ENCODE peak calls at places on chromosomes 13 and 19, in seven cellular contexts. V is HEK293T; X is BE2C; G is GM03348; T is stimulated activated CD4-positive, alpha-beta T cell treated with anti-CD3 and anti-CD28 coated beads, Interleukin-2, amount 100 ng/mL, for 48 hours; L is CD8-positive, alpha-beta memory T cell; H is Right ventricle myocardium superior. A is an unnamed sample.

GRCh38 chr19:11578342-11579142 is 1.1 kb upstream of the ACP5 start:
- DNase-seq in V (no peak), T (no peak), X (no peak), L (peak; percentile 56), H (peak; percentile 57), G (no peak), A (peak; percentile 43)

GRCh38 chr19:3692141-3693029 is 7.9 kb downstream of the PIP5K1C start:
- DNase-seq in L (peak; percentile 73), V (no peak), T (peak; percentile 50), X (no peak), G (peak; percentile 54), H (no peak), A (peak; percentile 82)

GRCh38 chr19:48396010-48396870 is 2.8 kb downstream of the GRIN2D start:
- DNase-seq in H (no peak), T (no peak), L (no peak), G (no peak), X (no peak), V (no peak), A (no peak)

GRCh38 chr19:3803986-3804385 is 17.8 kb upstream of the MATK start:
- DNase-seq in H (no peak), X (no peak), L (no peak), T (no peak), G (no peak), V (no peak), A (no peak)

GRCh38 chr19:40283414-40284250 is 1.5 kb downstream of the AKT2 start:
- DNase-seq in T (no peak), X (no peak), V (no peak), H (no peak), G (no peak), L (no peak), A (peak; percentile 9)

GRCh38 chr13:32902898-32903297 is 113.3 kb upstream of the KL start:
- DNase-seq in V (no peak), X (peak; percentile 47), T (no peak), L (no peak), G (peak; percentile 67), H (peak; percentile 92), A (no peak)

GRCh38 chr19:29623726-29624488 is 17.8 kb downstream of the POP4 start:
- DNase-seq in H (no peak), T (peak; percentile 54), X (no peak), G (no peak), V (no peak), L (peak; percentile 59), A (no peak)

GRCh38 chr13:43494206-43494605 is 292.6 kb downstream of the ENOX1 start:
- DNase-seq in L (no peak), T (no peak), G (no peak), V (no peak), X (no peak), H (no peak), A (no peak)

GRCh38 chr13:90233933-90234672 is 1113.4 kb upstream of the MIR17HG start:
- DNase-seq in G (peak; percentile 9), V (no peak), T (no peak), H (no peak), L (no peak), X (no peak), A (no peak)

GRCh38 chr13:109381546-109382180 is 404.7 kb downstream of the IRS2 start:
- DNase-seq in T (no peak), X (no peak), G (peak; percentile 73), V (no peak), H (no peak), L (no peak), A (no peak)

GRCh38 chr13:45796421-45796960 is 55.1 kb downstream of the SIAH3 start:
- DNase-seq in T (no peak), X (no peak), G (no peak), L (no peak), H (no peak), V (no peak), A (no peak)

GRCh38 chr13:45434556-45435371 is 16.6 kb upstream of the SLC25A30 start:
- DNase-seq in T (no peak), G (no peak), V (no peak), H (no peak), L (no peak), X (no peak), A (no peak)

GRCh38 chr13:35309711-35310110 is 166.8 kb downstream of the MAB21L1 start:
- DNase-seq in T (no peak), V (no peak), X (no peak), L (no peak), G (no peak), H (no peak), A (no peak)

GRCh38 chr19:54154603-54155345 is 4.7 kb downstream of the LENG1 start:
- DNase-seq in G (peak; percentile 27), H (no peak), V (no peak), T (no peak), L (peak; percentile 70), X (no peak), A (no peak)

A was measured in SK-N-SH.